ENCODE peak calls at places on chromosomes 16 and 17, in nine cellular contexts. One of them, this sample, is unnamed.

GRCh38 chr17:68353121-68353521 is 61.8 kb downstream of the ARSG start:
- DNase-seq in fibroblast of mammary gland: peak
- DNase-seq in gastrocnemius medialis: no peak
- DNase-seq in HCT116: no peak
- DNase-seq in K562: no peak
- DNase-seq in endothelial cell: no peak
- DNase-seq in H9: no peak
- DNase-seq in IMR-90: no peak
- DNase-seq in A549: no peak
- DNase-seq in this sample: no peak

GRCh38 chr16:50276801-50277560 is 10.6 kb downstream of the ADCY7 start:
- DNase-seq in IMR-90: no peak
- DNase-seq in gastrocnemius medialis: no peak
- DNase-seq in HCT116: no peak
- DNase-seq in A549: peak
- DNase-seq in H9: no peak
- DNase-seq in fibroblast of mammary gland: no peak
- DNase-seq in endothelial cell: no peak
- DNase-seq in K562: no peak
- DNase-seq in this sample: no peak

GRCh38 chr16:25633549-25633948 is 58.2 kb upstream of the HS3ST4 start:
- DNase-seq in IMR-90: no peak
- DNase-seq in K562: peak
- DNase-seq in endothelial cell: no peak
- DNase-seq in HCT116: peak
- DNase-seq in H9: no peak
- DNase-seq in A549: peak
- DNase-seq in gastrocnemius medialis: no peak
- DNase-seq in fibroblast of mammary gland: peak
- DNase-seq in this sample: peak

GRCh38 chr17:76997981-76998531 is 129.9 kb downstream of the MGAT5B start:
- DNase-seq in H9: no peak
- DNase-seq in IMR-90: no peak
- DNase-seq in HCT116: no peak
- DNase-seq in A549: no peak
- DNase-seq in K562: no peak
- DNase-seq in gastrocnemius medialis: no peak
- DNase-seq in endothelial cell: no peak
- DNase-seq in fibroblast of mammary gland: no peak
- DNase-seq in this sample: no peak

GRCh38 chr16:87947356-87948118 is 3.7 kb upstream of the BANP start:
- DNase-seq in fibroblast of mammary gland: no peak
- DNase-seq in K562: no peak
- DNase-seq in gastrocnemius medialis: no peak
- DNase-seq in HCT116: no peak
- DNase-seq in A549: no peak
- DNase-seq in H9: no peak
- DNase-seq in IMR-90: no peak
- DNase-seq in endothelial cell: no peak
- DNase-seq in this sample: no peak

GRCh38 chr17:64384253-64385186 is 6.1 kb downstream of the PECAM1 start:
- DNase-seq in A549: peak
- DNase-seq in H9: no peak
- DNase-seq in gastrocnemius medialis: no peak
- DNase-seq in fibroblast of mammary gland: no peak
- DNase-seq in endothelial cell: no peak
- DNase-seq in IMR-90: no peak
- DNase-seq in HCT116: no peak
- DNase-seq in K562: no peak
- DNase-seq in this sample: no peak

GRCh38 chr17:5516060-5516792 is 29.9 kb downstream of the MIS12 start:
- DNase-seq in A549: peak
- DNase-seq in HCT116: peak
- DNase-seq in gastrocnemius medialis: no peak
- DNase-seq in endothelial cell: no peak
- DNase-seq in H9: no peak
- DNase-seq in IMR-90: peak
- DNase-seq in fibroblast of mammary gland: peak
- DNase-seq in K562: peak
- DNase-seq in this sample: no peak

GRCh38 chr16:87874639-87875472 is 5.5 kb upstream of the SLC7A5 start:
- DNase-seq in K562: peak
- DNase-seq in HCT116: no peak
- DNase-seq in fibroblast of mammary gland: no peak
- DNase-seq in IMR-90: no peak
- DNase-seq in A549: no peak
- DNase-seq in gastrocnemius medialis: no peak
- DNase-seq in H9: peak
- DNase-seq in endothelial cell: no peak
- DNase-seq in this sample: no peak

GRCh38 chr17:12789976-12790805 is 893 bp downstream of the ARHGAP44 start:
- DNase-seq in A549: no peak
- DNase-seq in H9: peak
- DNase-seq in K562: peak
- DNase-seq in endothelial cell: peak
- DNase-seq in fibroblast of mammary gland: no peak
- DNase-seq in HCT116: no peak
- DNase-seq in gastrocnemius medialis: no peak
- DNase-seq in IMR-90: no peak
- DNase-seq in this sample: peak

GRCh38 chr17:42285346-42286050 is 2.8 kb upstream of the STAT5A start:
- DNase-seq in H9: peak
- DNase-seq in IMR-90: no peak
- DNase-seq in A549: no peak
- DNase-seq in HCT116: no peak
- DNase-seq in endothelial cell: no peak
- DNase-seq in gastrocnemius medialis: peak
- DNase-seq in K562: no peak
- DNase-seq in fibroblast of mammary gland: no peak
- DNase-seq in this sample: no peak

GRCh38 chr17:18877104-18877503 is 19.2 kb downstream of the PRPSAP2 start:
- DNase-seq in fibroblast of mammary gland: no peak
- DNase-seq in HCT116: no peak
- DNase-seq in endothelial cell: no peak
- DNase-seq in A549: peak
- DNase-seq in K562: no peak
- DNase-seq in IMR-90: peak
- DNase-seq in H9: no peak
- DNase-seq in gastrocnemius medialis: no peak
- DNase-seq in this sample: no peak

GRCh38 chr17:41813699-41814124 is 908 bp downstream of the FKBP10 start:
- DNase-seq in A549: no peak
- DNase-seq in K562: no peak
- DNase-seq in endothelial cell: no peak
- DNase-seq in H9: no peak
- DNase-seq in IMR-90: no peak
- DNase-seq in gastrocnemius medialis: no peak
- DNase-seq in HCT116: no peak
- DNase-seq in fibroblast of mammary gland: no peak
- DNase-seq in this sample: no peak

GRCh38 chr17:73678999-73679398 is 34.8 kb upstream of the SDK2 start:
- DNase-seq in IMR-90: no peak
- DNase-seq in K562: no peak
- DNase-seq in A549: no peak
- DNase-seq in endothelial cell: no peak
- DNase-seq in fibroblast of mammary gland: no peak
- DNase-seq in HCT116: no peak
- DNase-seq in gastrocnemius medialis: no peak
- DNase-seq in H9: no peak
- DNase-seq in this sample: no peak
- TF ChIP-seq CTCF in IMR-90: no peak
- TF ChIP-seq CTCF in K562: no peak
- TF ChIP-seq CTCF in A549: no peak
- TF ChIP-seq CTCF in endothelial cell: no peak
- TF ChIP-seq CTCF in fibroblast of mammary gland: no peak
- TF ChIP-seq CTCF in HCT116: no peak
- TF ChIP-seq CTCF in gastrocnemius medialis: no peak
- TF ChIP-seq CTCF in H9: no peak
- TF ChIP-seq CTCF in this sample: no peak

DNA sequence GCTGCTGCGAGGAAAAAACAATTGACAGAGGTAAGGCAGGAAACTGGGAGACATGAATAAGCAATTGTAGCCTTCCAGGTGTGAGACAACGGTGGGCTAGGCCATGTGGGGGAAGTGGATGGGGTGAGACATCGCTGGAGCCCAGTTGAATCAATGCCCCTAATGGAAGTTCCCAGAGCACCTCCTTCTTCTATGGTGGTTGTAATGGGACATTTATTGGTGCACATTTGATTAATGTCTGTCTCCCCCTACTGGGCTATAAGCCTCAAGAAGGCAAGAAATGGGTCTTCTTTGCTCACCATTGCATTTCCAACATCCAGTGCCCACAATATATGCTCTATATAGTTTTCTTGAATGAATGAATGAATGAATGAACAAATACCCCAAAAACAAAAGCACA is 22.7 kb upstream of the CD300E start:
- DNase-seq in H9: no peak
- DNase-seq in fibroblast of mammary gland: peak
- DNase-seq in K562: peak
- DNase-seq in A549: peak
- DNase-seq in HCT116: peak
- DNase-seq in gastrocnemius medialis: no peak
- DNase-seq in IMR-90: no peak
- DNase-seq in endothelial cell: no peak
- DNase-seq in this sample: no peak
- TF ChIP-seq CTCF in H9: peak
- TF ChIP-seq CTCF in fibroblast of mammary gland: peak
- TF ChIP-seq CTCF in K562: peak
- TF ChIP-seq CTCF in A549: peak
- TF ChIP-seq CTCF in HCT116: peak
- TF ChIP-seq CTCF in gastrocnemius medialis: no peak
- TF ChIP-seq CTCF in IMR-90: peak
- TF ChIP-seq CTCF in endothelial cell: no peak
- TF ChIP-seq CTCF in this sample: peak

DNA sequence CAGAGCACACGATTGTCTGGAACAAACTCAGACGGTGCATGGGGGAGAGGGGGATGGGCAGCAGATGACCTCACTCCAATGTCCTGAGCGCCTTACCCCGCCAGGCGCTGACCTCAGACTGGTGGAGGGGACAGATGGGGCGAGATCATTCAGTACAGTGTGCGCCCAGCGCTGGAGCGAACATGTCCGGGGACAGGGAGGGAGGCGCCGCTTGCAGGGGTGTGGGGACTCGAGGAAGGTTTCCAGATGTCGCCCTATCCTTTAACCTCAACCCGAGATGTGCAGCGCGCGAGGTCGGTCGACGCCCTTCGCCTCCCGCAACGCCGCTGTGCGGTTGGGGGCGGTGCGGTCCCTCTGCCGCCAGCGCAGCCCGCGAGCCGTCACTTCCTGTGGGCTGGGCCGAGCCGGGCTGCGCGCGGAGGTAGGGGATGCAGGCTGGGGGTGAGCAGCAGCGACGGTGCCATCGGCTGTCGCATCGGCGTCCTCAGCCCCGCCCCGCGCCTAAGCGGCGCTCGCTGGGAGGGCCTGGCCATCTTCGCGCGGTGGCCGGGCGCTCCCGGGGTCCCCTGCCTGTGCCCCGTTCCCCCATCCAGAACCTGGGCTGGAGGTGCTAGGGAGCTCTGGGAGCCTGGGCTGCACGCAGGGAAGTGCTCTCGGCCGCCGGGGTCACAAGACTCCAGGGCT is 5.3 kb upstream of the CDR2L start:
- DNase-seq in A549: peak
- DNase-seq in endothelial cell: peak
- DNase-seq in gastrocnemius medialis: no peak
- DNase-seq in K562: peak
- DNase-seq in fibroblast of mammary gland: peak
- DNase-seq in HCT116: peak
- DNase-seq in H9: peak
- DNase-seq in IMR-90: peak
- DNase-seq in this sample: peak
- TF ChIP-seq CTCF in A549: peak
- TF ChIP-seq CTCF in endothelial cell: no peak
- TF ChIP-seq CTCF in gastrocnemius medialis: no peak
- TF ChIP-seq CTCF in K562: peak
- TF ChIP-seq CTCF in fibroblast of mammary gland: no peak
- TF ChIP-seq CTCF in HCT116: no peak
- TF ChIP-seq CTCF in H9: peak
- TF ChIP-seq CTCF in IMR-90: peak
- TF ChIP-seq CTCF in this sample: no peak

GRCh38 chr16:58197314-58198012 is 443 bp downstream of the CSNK2A2 start:
- DNase-seq in HCT116: no peak
- DNase-seq in A549: no peak
- DNase-seq in K562: peak
- DNase-seq in H9: no peak
- DNase-seq in endothelial cell: peak
- DNase-seq in gastrocnemius medialis: no peak
- DNase-seq in IMR-90: no peak
- DNase-seq in fibroblast of mammary gland: no peak
- DNase-seq in this sample: peak

GRCh38 chr16:58198739-58199411 is 969 bp upstream of the CSNK2A2 start:
- DNase-seq in fibroblast of mammary gland: no peak
- DNase-seq in A549: no peak
- DNase-seq in H9: no peak
- DNase-seq in endothelial cell: no peak
- DNase-seq in gastrocnemius medialis: no peak
- DNase-seq in IMR-90: no peak
- DNase-seq in K562: no peak
- DNase-seq in HCT116: no peak
- DNase-seq in this sample: no peak

GRCh38 chr16:58200398-58200797 is 2.5 kb upstream of the CSNK2A2 start:
- DNase-seq in K562: no peak
- DNase-seq in A549: no peak
- DNase-seq in gastrocnemius medialis: no peak
- DNase-seq in HCT116: no peak
- DNase-seq in H9: no peak
- DNase-seq in fibroblast of mammary gland: no peak
- DNase-seq in endothelial cell: no peak
- DNase-seq in IMR-90: no peak
- DNase-seq in this sample: no peak

GRCh38 chr16:58196898-58197313 is 1.0 kb downstream of the CSNK2A2 start:
- DNase-seq in H9: no peak
- DNase-seq in K562: no peak
- DNase-seq in gastrocnemius medialis: no peak
- DNase-seq in endothelial cell: no peak
- DNase-seq in IMR-90: peak
- DNase-seq in HCT116: no peak
- DNase-seq in fibroblast of mammary gland: peak
- DNase-seq in A549: no peak
- DNase-seq in this sample: no peak

DNA sequence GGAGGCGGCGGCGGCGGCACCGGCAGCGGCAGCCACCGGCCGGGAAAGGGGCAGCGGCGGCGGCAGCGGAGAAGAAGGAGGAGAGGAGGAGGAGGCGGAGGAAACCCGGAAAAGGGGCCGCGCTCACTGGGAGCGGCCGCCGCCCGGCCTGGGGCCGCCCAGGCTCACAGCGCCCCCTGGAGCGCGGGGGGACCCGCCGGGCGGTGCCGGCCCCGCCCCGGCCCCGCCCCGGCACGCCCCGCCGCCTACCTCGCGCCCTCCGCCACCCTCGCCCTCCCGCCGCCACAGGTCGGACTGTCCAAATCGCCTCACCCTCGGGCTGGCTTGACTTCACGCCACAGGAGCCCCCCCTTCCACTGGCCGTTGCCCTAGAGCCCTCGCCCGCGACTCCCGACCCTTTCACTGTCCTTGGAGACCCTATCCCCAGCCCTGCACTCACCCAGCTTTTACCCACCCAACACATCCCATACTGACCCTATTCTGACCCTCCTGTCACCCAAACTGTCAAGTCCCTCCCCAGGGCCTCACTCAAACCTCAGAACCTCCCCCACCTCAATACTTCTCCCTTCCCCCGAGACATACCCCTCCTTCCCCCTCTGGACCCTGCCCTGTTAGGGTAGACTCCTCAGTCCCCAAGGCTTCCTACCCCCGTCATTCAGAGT is at the start of gene CSNK2A2:
- DNase-seq in fibroblast of mammary gland: peak
- DNase-seq in IMR-90: peak
- DNase-seq in H9: peak
- DNase-seq in HCT116: peak
- DNase-seq in A549: peak
- DNase-seq in endothelial cell: peak
- DNase-seq in gastrocnemius medialis: peak
- DNase-seq in K562: peak
- DNase-seq in this sample: peak
- TF ChIP-seq CTCF in fibroblast of mammary gland: no peak
- TF ChIP-seq CTCF in IMR-90: peak
- TF ChIP-seq CTCF in H9: peak
- TF ChIP-seq CTCF in HCT116: no peak
- TF ChIP-seq CTCF in A549: peak
- TF ChIP-seq CTCF in endothelial cell: no peak
- TF ChIP-seq CTCF in gastrocnemius medialis: no peak
- TF ChIP-seq CTCF in K562: peak
- TF ChIP-seq CTCF in this sample: peak

This sample was measured in Calu3.